ENCODE peak calls at places on chromosomes 12 and 14, in eight cellular contexts. Z, A, Q, V, E, P, X and N are unnamed samples.

GRCh38 chr12:58470266-58471010 is 449.9 kb downstream of the LRIG3 start:
- DNase-seq in Q (no peak), E (no peak), Z (no peak), P (no peak), X (no peak), A (no peak), V (no peak), N (no peak)

GRCh38 chr14:104702673-104703072 is 13.3 kb downstream of the INF2 start:
- DNase-seq in P (no peak), Z (peak; percentile 65), X (no peak), V (no peak), E (no peak), A (no peak), Q (no peak), N (no peak)

GRCh38 chr12:46788247-46788887 is 37.4 kb downstream of the SLC38A4 start:
- DNase-seq in A (no peak), V (no peak), X (no peak), Z (no peak), P (no peak), E (peak; percentile 36), Q (no peak), N (no peak)

GRCh38 chr12:102562836-102563425 is 82.6 kb upstream of the IGF1 start:
- DNase-seq in X (no peak), E (no peak), Q (no peak), A (no peak), P (no peak), V (no peak), Z (no peak), N (no peak)

GRCh38 chr12:44287545-44287944 is 451.7 kb downstream of the TMEM117 start:
- DNase-seq in E (peak; percentile 11), A (no peak), X (no peak), Q (peak; percentile 42), P (no peak), V (no peak), Z (no peak), N (no peak)

GRCh38 chr14:67485501-67486095 is 2.9 kb downstream of the TMEM229B start:
- DNase-seq in P (no peak), V (no peak), X (no peak), E (peak; percentile 46), Q (peak; percentile 21), A (no peak), Z (no peak), N (peak; percentile 36)

GRCh38 chr12:108811411-108812185 is 45.8 kb downstream of the SSH1 start:
- DNase-seq in A (no peak), P (no peak), Q (no peak), X (no peak), E (peak; percentile 26), V (no peak), Z (no peak), N (no peak)

GRCh38 chr14:68627050-68627867 is 165.6 kb downstream of the ZFP36L1 start:
- DNase-seq in Q (no peak), X (no peak), A (no peak), Z (no peak), E (no peak), P (no peak), V (peak; percentile 39), N (no peak)

GRCh38 chr14:65824285-65824977 is 411.9 kb downstream of the FUT8 start:
- DNase-seq in X (peak; percentile 26), A (no peak), Z (peak; percentile 46), V (peak; percentile 49), Q (peak; percentile 70), P (peak; percentile 54), E (peak; percentile 84), N (peak; percentile 85)

GRCh38 chr14:50311974-50312733 is at the start of the genes DMAC2L and L2HGDH:
- DNase-seq in X (peak; percentile 93), Z (peak; percentile 89), E (peak; percentile 91), A (peak; percentile 96), V (peak; percentile 65), P (peak; percentile 96), Q (peak; percentile 98), N (peak; percentile 97)

GRCh38 chr14:58280954-58281787 is 17.2 kb upstream of the ARID4A start:
- DNase-seq in X (no peak), E (peak; percentile 98), P (peak; percentile 84), A (peak; percentile 33), Z (no peak), V (peak; percentile 62), Q (peak; percentile 89), N (peak; percentile 71)

DNA sequence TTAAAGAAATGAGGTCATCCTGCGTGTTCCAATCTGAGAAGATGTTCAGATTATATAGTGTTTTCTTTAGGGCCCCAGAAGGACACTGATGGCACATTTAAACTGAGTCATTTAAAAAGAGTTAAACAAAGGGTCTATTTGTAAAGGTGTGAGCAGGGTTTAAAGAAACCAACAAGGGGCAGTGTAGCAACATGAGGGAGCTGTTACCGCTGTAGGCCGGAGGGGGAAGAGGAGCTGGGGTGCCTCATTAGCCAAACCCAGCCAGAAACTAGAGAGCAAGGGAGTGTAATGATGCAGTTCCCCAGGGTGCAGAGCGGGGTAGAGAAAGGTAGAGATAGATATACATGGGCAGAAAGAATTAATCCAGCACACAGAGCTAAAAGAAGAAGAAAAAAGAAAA is 160.4 kb downstream of the TBX5 start:
- DNase-seq in P (no peak), A (no peak), Q (no peak), X (no peak), Z (no peak), V (no peak), E (no peak), N (no peak)
- TF ChIP-seq CTCF in P (no peak), A (peak; percentile 19), Q (no peak), X (no peak), Z (no peak), V (no peak), E (no peak), N (peak; percentile 14)

DNA sequence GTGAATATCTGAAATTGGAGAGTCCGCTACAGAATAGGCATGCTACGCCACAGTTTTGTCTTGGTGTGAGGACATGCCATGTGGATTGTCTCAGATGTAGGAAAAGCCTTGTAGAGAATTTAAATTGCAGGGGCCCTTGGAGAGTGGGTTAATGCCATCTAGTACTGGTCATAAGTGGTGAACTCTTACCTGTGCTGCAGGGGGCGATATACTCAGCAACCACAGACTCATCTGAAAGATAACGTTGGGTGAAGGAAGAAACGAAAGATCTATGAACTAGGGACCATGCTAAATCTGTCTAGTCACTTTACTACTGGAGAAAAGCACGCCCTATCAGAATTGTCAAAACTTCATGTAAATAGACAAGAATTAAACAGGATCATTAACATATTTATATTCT is 33.7 kb upstream of the A2M start:
- DNase-seq in V (no peak), A (no peak), Z (no peak), X (no peak), P (no peak), Q (no peak), E (no peak), N (no peak)
- TF ChIP-seq CTCF in V (no peak), A (no peak), Z (no peak), X (no peak), P (no peak), Q (peak; percentile 16), E (no peak), N (no peak)

DNA sequence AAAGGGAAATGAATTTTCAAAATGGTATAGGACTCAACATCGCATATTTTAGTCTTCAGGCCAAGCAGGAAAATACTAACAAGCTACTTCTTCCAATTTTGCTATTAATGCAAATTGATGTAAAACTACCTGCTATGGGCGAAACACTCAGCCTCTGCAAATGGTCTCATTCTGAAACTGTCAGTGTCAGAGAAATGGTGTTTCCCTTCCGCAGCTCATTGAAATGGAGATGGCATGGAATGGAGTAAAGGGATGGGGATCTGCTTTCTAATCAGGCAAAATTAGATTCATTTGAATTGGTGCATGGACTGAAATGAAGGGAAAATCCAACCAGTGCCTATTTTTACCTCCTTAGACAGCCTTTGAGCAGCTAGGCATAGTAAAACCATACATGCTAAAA is 80.4 kb upstream of the EEA1 start:
- DNase-seq in V (no peak), E (no peak), X (no peak), Z (no peak), A (no peak), P (no peak), Q (no peak), N (no peak)
- TF ChIP-seq CTCF in V (no peak), E (no peak), X (no peak), Z (no peak), A (no peak), P (no peak), Q (no peak), N (no peak)

GRCh38 chr14:103111297-103111981 is 11.8 kb upstream of the TNFAIP2 start:
- DNase-seq in Z (no peak), E (no peak), Q (no peak), V (no peak), P (no peak), X (peak; percentile 59), A (no peak), N (no peak)

GRCh38 chr14:103113303-103113702 is 10.0 kb upstream of the TNFAIP2 start:
- DNase-seq in P (no peak), Q (no peak), E (no peak), A (no peak), V (no peak), X (no peak), Z (no peak), N (no peak)

GRCh38 chr14:103113774-103114173 is 9.5 kb upstream of the TNFAIP2 start:
- DNase-seq in P (no peak), A (no peak), X (no peak), Q (no peak), V (no peak), Z (no peak), E (no peak), N (no peak)

GRCh38 chr14:103110681-103111296 is 12.5 kb upstream of the TNFAIP2 start:
- DNase-seq in X (no peak), Q (no peak), V (no peak), A (no peak), E (no peak), P (no peak), Z (no peak), N (no peak)

GRCh38 chr14:103112488-103113243 is 10.6 kb upstream of the TNFAIP2 start:
- DNase-seq in V (no peak), E (no peak), P (no peak), Z (no peak), Q (no peak), X (no peak), A (no peak), N (no peak)
- TF ChIP-seq CTCF in V (no peak), E (no peak), P (no peak), Z (no peak), Q (no peak), X (no peak), A (no peak), N (no peak)

DNA sequence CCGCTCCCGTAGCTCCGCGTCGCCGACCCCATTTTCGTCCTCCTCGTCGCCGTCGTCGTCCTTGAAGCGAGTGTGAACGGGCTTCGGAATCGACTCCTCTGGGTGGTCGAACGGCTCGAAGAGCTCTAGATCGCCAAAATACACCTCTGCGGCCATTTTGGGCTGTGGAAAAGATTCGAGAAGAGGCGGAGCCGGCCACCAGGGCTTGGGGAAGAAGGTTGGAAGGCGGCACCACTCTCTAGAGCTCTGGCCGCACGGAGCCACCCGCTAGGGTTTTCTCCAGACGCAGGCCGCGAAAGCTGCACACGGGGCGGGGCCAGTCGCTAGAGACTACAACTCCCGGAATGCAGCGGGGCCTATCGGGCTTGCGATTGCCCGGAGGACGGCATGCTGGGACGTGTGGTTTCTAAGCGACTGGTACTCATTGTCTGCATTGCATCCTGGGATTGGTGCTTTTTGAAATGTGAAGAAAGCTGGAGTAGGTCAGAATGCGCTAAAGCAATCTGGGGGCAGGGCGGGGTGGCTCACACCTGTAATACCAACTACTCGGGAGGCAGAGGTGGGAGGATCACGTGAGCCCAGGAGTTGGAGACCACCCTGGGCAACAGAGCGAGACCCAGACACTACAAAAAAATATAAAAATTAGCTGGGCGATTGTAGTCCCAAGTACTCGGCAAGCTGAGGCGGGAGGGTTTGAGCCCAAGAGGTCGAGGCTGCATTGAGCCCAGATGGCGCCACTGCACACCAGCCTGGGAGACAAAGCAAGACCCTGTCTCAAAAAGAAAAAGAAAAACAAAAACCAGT is at the start of gene ZCCHC8:
- DNase-seq in X (peak; percentile 99), Z (peak; percentile 95), A (peak; percentile 98), P (peak; percentile 95), E (peak; percentile 98), V (peak; percentile 97), Q (peak; percentile 99), N (peak; percentile 99)
- TF ChIP-seq CTCF in X (peak; percentile 35), Z (no peak), A (no peak), P (no peak), E (no peak), V (no peak), Q (no peak), N (peak; percentile 13)